ENCODE peak calls at places on chromosomes 3 and 15, in five cellular contexts. X, W, N, M and S are unnamed samples.

GRCh38 chr3:49500408-49501257 is 30.6 kb downstream of the DAG1 start:
- DNase-seq in X (peak; percentile 92), W (no peak), N (peak; percentile 96), M (peak; percentile 98), S (no peak)

GRCh38 chr3:129934234-129935123 is 40.0 kb upstream of the TRH start:
- DNase-seq in X (no peak), W (peak; percentile 60), N (peak; percentile 32), M (peak; percentile 43), S (peak; percentile 56)

GRCh38 chr3:171874251-171874679 is 31.1 kb downstream of the TMEM212 start:
- DNase-seq in X (peak; percentile 91), W (no peak), N (peak; percentile 99), M (peak; percentile 98), S (peak; percentile 78)

GRCh38 chr15:92163641-92164040 is 230.0 kb upstream of the ST8SIA2 start:
- DNase-seq in X (no peak), W (no peak), N (no peak), M (no peak), S (peak; percentile 57)

GRCh38 chr15:101538996-101539395 is 49.5 kb upstream of the PCSK6 start:
- DNase-seq in X (no peak), W (no peak), N (no peak), M (no peak), S (no peak)

GRCh38 chr3:14915636-14916222 is 31.7 kb upstream of the NR2C2 start:
- DNase-seq in X (no peak), W (no peak), N (no peak), M (peak; percentile 5), S (no peak)

GRCh38 chr3:46692566-46692983 is 904 bp downstream of the ALS2CL start:
- DNase-seq in X (no peak), W (no peak), N (no peak), M (no peak), S (peak; percentile 71)

GRCh38 chr3:159867372-159867771 is 121.3 kb upstream of the IL12A start:
- DNase-seq in X (no peak), W (no peak), N (no peak), M (no peak), S (no peak)

GRCh38 chr3:195537995-195538394 is 5.1 kb downstream of the PPP1R2 start:
- DNase-seq in X (no peak), W (peak; percentile 36), N (no peak), M (no peak), S (no peak)

GRCh38 chr3:191753186-191753585 is 292.2 kb downstream of the PYDC2 start:
- DNase-seq in X (peak; percentile 15), W (no peak), N (no peak), M (no peak), S (no peak)

GRCh38 chr3:50339485-50340196 is 995 bp downstream of the RASSF1 start:
- DNase-seq in X (no peak), W (no peak), N (no peak), M (peak; percentile 85), S (no peak)

GRCh38 chr3:122091602-122092006 is 36.4 kb downstream of the CD86 start:
- DNase-seq in X (no peak), W (no peak), N (no peak), M (no peak), S (no peak)

GRCh38 chr15:95324596-95325135 is 1005.8 kb upstream of the NR2F2 start:
- DNase-seq in X (no peak), W (no peak), N (no peak), M (no peak), S (no peak)

GRCh38 chr3:45347329-45348000 is 40.9 kb upstream of the LARS2 start:
- DNase-seq in X (no peak), W (no peak), N (no peak), M (no peak), S (no peak)

GRCh38 chr3:171465768-171466167 is 5.6 kb upstream of the TNIK start:
- DNase-seq in X (no peak), W (no peak), N (no peak), M (peak; percentile 28), S (no peak)

GRCh38 chr15:45714501-45715488 is 80.0 kb downstream of the SQOR start:
- DNase-seq in X (no peak), W (no peak), N (peak; percentile 81), M (peak; percentile 84), S (peak; percentile 83)

GRCh38 chr15:65094294-65094995 is 17.9 kb downstream of the KBTBD13 start:
- DNase-seq in X (no peak), W (no peak), N (no peak), M (peak; percentile 19), S (no peak)

GRCh38 chr3:186251948-186252619 is 110.0 kb downstream of the DGKG start:
- DNase-seq in X (no peak), W (no peak), N (no peak), M (peak; percentile 13), S (no peak)

GRCh38 chr3:126355777-126356372 is 1.3 kb downstream of the KLF15 start:
- DNase-seq in X (peak; percentile 29), W (peak; percentile 72), N (peak; percentile 91), M (peak; percentile 77), S (peak; percentile 95)

GRCh38 chr15:42273900-42274692 is 863 bp upstream of the TMEM87A start:
- DNase-seq in X (peak; percentile 77), W (peak; percentile 42), N (peak; percentile 74), M (peak; percentile 75), S (no peak)

GRCh38 chr3:19487386-19487785 is 339.1 kb downstream of the KCNH8 start:
- DNase-seq in X (no peak), W (no peak), N (no peak), M (no peak), S (no peak)

GRCh38 chr3:172546628-172547214 is 23.5 kb upstream of the TNFSF10 start:
- DNase-seq in X (no peak), W (no peak), N (no peak), M (no peak), S (no peak)

GRCh38 chr15:65887565-65887964 is 18.3 kb downstream of the RAB11A start:
- DNase-seq in X (no peak), W (no peak), N (no peak), M (no peak), S (no peak)

GRCh38 chr3:157136647-157137387 is 23.1 kb downstream of the CCNL1 start:
- DNase-seq in X (no peak), W (no peak), N (peak; percentile 83), M (peak; percentile 55), S (no peak)

GRCh38 chr15:68559342-68560310 is 19.2 kb upstream of the CORO2B start:
- DNase-seq in X (no peak), W (peak; percentile 84), N (peak; percentile 84), M (peak; percentile 80), S (peak; percentile 93)

GRCh38 chr15:44798815-44799214 is 62.5 kb downstream of the TRIM69 start:
- DNase-seq in X (no peak), W (no peak), N (no peak), M (no peak), S (no peak)